ENCODE peak calls at places on chromosomes 3 and 15, in eight cellular contexts. P is GM10248, S is B cell, Y is AG04450, U is stomach, T is esophagus muscularis mucosa, Z is tibial artery, W is OCI-LY7. G is an unnamed sample.

GRCh38 chr3:194833511-194833910 is 147.8 kb downstream of the FAM43A start:
- DNase-seq in P (no peak), W (no peak), S (no peak), Z (no peak), U (no peak), T (no peak), Y (no peak), G (no peak)

GRCh38 chr15:75606711-75607684 is 18.5 kb downstream of the SNUPN start:
- DNase-seq in Z (no peak), P (no peak), W (no peak), S (no peak), T (no peak), Y (no peak), U (no peak), G (peak)

GRCh38 chr15:57298843-57299550 is 77.3 kb upstream of the CGNL1 start:
- DNase-seq in P (no peak), T (no peak), W (no peak), Y (no peak), Z (no peak), U (no peak), S (no peak), G (no peak)

GRCh38 chr3:9862391-9863235 is 17.4 kb downstream of the CIDEC start:
- DNase-seq in T (no peak), P (peak), Z (no peak), U (peak), W (no peak), Y (no peak), S (peak), G (peak)

GRCh38 chr3:107431048-107431297 is 53.7 kb downstream of the CCDC54 start:
- DNase-seq in P (no peak), Y (no peak), Z (peak), S (peak), T (no peak), U (no peak), W (no peak), G (no peak)

GRCh38 chr3:151460774-151461450 is at the start of gene IGSF10:
- DNase-seq in Z (peak), S (no peak), T (no peak), P (no peak), W (no peak), U (peak), Y (no peak), G (no peak)

GRCh38 chr3:186381424-186382216 is 19.6 kb upstream of the DGKG start:
- DNase-seq in Y (no peak), W (no peak), P (no peak), Z (no peak), T (no peak), U (no peak), S (no peak), G (no peak)

GRCh38 chr3:170117134-170117533 is 64.4 kb downstream of the PHC3 start:
- DNase-seq in T (no peak), S (no peak), P (no peak), Z (no peak), Y (no peak), W (peak), U (no peak), G (peak)

GRCh38 chr3:183576487-183577107 is 21.1 kb upstream of the KLHL6 start:
- DNase-seq in T (no peak), U (no peak), W (peak), Z (no peak), P (no peak), S (peak), Y (no peak), G (peak)

GRCh38 chr15:96243701-96244100 is 86.8 kb upstream of the NR2F2 start:
- DNase-seq in W (no peak), U (no peak), Z (no peak), Y (no peak), P (no peak), S (no peak), T (no peak), G (peak)

GRCh38 chr3:10389995-10390394 is 69.1 kb upstream of the SEC13 start:
- DNase-seq in Y (no peak), W (peak), P (peak), Z (no peak), S (peak), U (no peak), T (no peak), G (no peak)

GRCh38 chr15:57732526-57733331 is 26.2 kb downstream of the POLR2M start:
- DNase-seq in U (peak), S (peak), Z (no peak), P (peak), W (peak), T (peak), Y (peak), G (peak)

GRCh38 chr3:184562875-184563568 is 1.4 kb downstream of the EPHB3 start:
- DNase-seq in U (no peak), Z (no peak), Y (no peak), T (no peak), S (no peak), W (no peak), P (no peak), G (no peak)

GRCh38 chr3:160150525-160150924 is 74.7 kb upstream of the C3orf80 start:
- DNase-seq in P (no peak), W (no peak), Z (no peak), U (no peak), T (no peak), Y (no peak), S (no peak), G (no peak)

GRCh38 chr3:106029941-106030619 is 161.3 kb upstream of the CBLB start:
- DNase-seq in U (no peak), W (no peak), Y (no peak), T (no peak), Z (no peak), P (no peak), S (no peak), G (peak)

GRCh38 chr3:196141052-196141865 is 59.4 kb upstream of the TFRC start:
- DNase-seq in W (no peak), Z (no peak), S (peak), T (no peak), U (no peak), P (no peak), Y (no peak), G (no peak)

DNA sequence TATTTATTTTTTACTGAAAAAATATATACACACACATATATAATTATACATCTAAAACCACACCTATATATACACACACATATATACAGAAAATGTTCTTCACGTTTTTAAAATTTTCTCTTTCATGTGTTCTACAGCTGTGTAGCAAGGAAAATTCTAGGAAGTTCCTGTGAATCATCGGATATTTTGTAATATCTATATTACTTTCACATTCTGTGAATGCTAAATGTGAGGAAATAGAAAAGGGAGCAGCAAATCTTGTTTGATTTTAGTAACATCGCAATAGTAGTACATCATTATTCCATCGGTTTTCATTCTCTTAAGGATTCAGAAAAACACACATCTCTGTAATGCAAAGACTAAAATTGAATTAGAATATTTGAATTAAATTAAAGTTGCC is 836.8 kb upstream of the NECTIN3 start:
- DNase-seq in T (no peak), P (no peak), W (no peak), Z (no peak), S (no peak), U (no peak), Y (no peak), G (peak)
- TF ChIP-seq CTCF in T (no peak), P (no peak), W (no peak), Z (no peak), S (no peak), U (no peak), Y (no peak), G (no peak)

GRCh38 chr3:127747066-127747465 is 74.3 kb downstream of the ABTB1 start:
- DNase-seq in Y (no peak), Z (no peak), W (no peak), P (no peak), U (no peak), S (no peak), T (no peak), G (no peak)

GRCh38 chr3:127744875-127745274 is 72.1 kb downstream of the ABTB1 start:
- DNase-seq in P (no peak), U (no peak), T (no peak), S (no peak), Z (no peak), W (no peak), Y (no peak), G (no peak)

GRCh38 chr3:127745656-127746399 is 73.1 kb downstream of the ABTB1 start:
- DNase-seq in U (no peak), W (no peak), Y (no peak), T (no peak), S (no peak), P (no peak), Z (no peak), G (no peak)

GRCh38 chr3:127747751-127748521 is 74.4 kb downstream of the MGLL start:
- DNase-seq in Y (peak), P (no peak), W (no peak), T (no peak), Z (peak), U (peak), S (no peak), G (peak)

GRCh38 chr3:127746400-127747057 is 73.8 kb downstream of the ABTB1 start:
- DNase-seq in W (no peak), U (no peak), Y (no peak), P (no peak), S (no peak), Z (no peak), T (no peak), G (no peak)
- TF ChIP-seq CTCF in W (peak), U (no peak), Y (peak), P (no peak), S (no peak), Z (no peak), T (peak), G (peak)

GRCh38 chr3:36923523-36923943 is 21.3 kb downstream of the TRANK1 start:
- DNase-seq in Y (no peak), T (no peak), P (no peak), S (no peak), Z (no peak), U (no peak), W (peak), G (no peak)
- TF ChIP-seq CTCF in Y (no peak), T (no peak), P (peak), S (no peak), Z (no peak), U (no peak), W (peak), G (peak)

DNA sequence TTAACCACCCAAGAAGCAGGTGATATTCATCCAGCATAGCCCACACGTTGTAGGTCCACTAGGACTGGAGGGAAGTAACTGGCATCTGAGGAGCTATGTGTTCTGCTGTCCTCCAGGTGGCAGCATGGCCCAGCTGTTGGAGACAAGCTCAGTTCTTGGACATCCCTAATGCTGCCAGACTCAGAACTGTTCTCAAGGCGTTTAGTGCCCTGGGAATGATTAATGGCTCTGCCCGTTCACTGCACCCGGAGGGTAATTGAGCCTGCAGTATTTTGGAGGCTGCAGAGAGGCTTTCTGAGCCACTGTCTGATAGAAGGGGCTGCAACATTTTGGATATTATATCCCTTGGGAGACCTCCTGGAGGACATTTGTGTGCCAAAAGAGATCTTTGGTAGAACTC is 521.2 kb upstream of the SEMA6D start:
- DNase-seq in W (peak), P (peak), S (peak), Z (peak), T (no peak), U (peak), Y (peak), G (peak)
- TF ChIP-seq CTCF in W (peak), P (peak), S (peak), Z (peak), T (peak), U (peak), Y (peak), G (peak)

GRCh38 chr15:53586815-53587214 is 172.6 kb downstream of the WDR72 start:
- DNase-seq in W (peak), S (no peak), Y (no peak), P (peak), Z (no peak), U (peak), T (no peak), G (peak)
- TF ChIP-seq CTCF in W (peak), S (no peak), Y (no peak), P (peak), Z (no peak), U (peak), T (no peak), G (peak)

G was measured in choroid plexus epithelial cell.